ENCODE peak calls at places on chromosomes 11 and 22, in five cellular contexts. X is B cell, E is A549, H is fibroblast of the aortic adventitia, O is adrenal gland. Q is an unnamed sample.

GRCh38 chr11:117830072-117830471 is 5.5 kb upstream of the FXYD2 start:
- DNase-seq in X (no peak), E (no peak), H (no peak), O (peak; percentile 6), Q (peak; percentile 45)

GRCh38 chr11:110896358-110896757 is 184.1 kb upstream of the ARHGAP20 start:
- DNase-seq in X (no peak), E (no peak), H (peak; percentile 86), O (peak; percentile 60), Q (no peak)

GRCh38 chr11:130625907-130626306 is 177.5 kb downstream of the ADAMTS15 start:
- DNase-seq in E (no peak), H (no peak), X (no peak), O (no peak), Q (no peak)

GRCh38 chr11:7540830-7541555 is 27.2 kb downstream of the PPFIBP2 start:
- DNase-seq in E (no peak), H (no peak), O (no peak), X (no peak), Q (no peak)

GRCh38 chr22:41574847-41575381 is 14.1 kb downstream of the CSDC2 start:
- DNase-seq in O (peak; percentile 88), H (no peak), E (no peak), X (no peak), Q (peak; percentile 49)

GRCh38 chr11:43419460-43419859 is 60.7 kb downstream of the TTC17 start:
- DNase-seq in O (no peak), H (peak; percentile 58), E (peak; percentile 44), X (no peak), Q (no peak)

GRCh38 chr11:13942908-13943505 is 19.5 kb upstream of the SPON1 start:
- DNase-seq in X (no peak), O (no peak), E (no peak), H (peak; percentile 67), Q (no peak)

GRCh38 chr11:28757725-28758515 is 649.7 kb downstream of the METTL15 start:
- DNase-seq in X (no peak), O (no peak), E (peak; percentile 85), H (peak; percentile 95), Q (no peak)

GRCh38 chr11:44861829-44862545 is 88.7 kb downstream of the TP53I11 start:
- DNase-seq in E (peak; percentile 94), X (no peak), H (peak; percentile 97), O (peak; percentile 87), Q (peak; percentile 67)

GRCh38 chr11:132427611-132428010 is 1057.2 kb downstream of the NTM start:
- DNase-seq in H (no peak), X (no peak), E (no peak), O (no peak), Q (no peak)

GRCh38 chr11:80163011-80163410 is 722.2 kb upstream of the TENM4 start:
- DNase-seq in O (no peak), E (no peak), H (peak; percentile 8), X (no peak), Q (no peak)

GRCh38 chr11:2129699-2130366 is 9.4 kb downstream of the IGF2 start:
- DNase-seq in E (no peak), H (no peak), X (no peak), O (no peak), Q (no peak)

GRCh38 chr22:35664955-35665577 is 16.8 kb downstream of the APOL6 start:
- DNase-seq in E (no peak), O (no peak), H (no peak), X (no peak), Q (no peak)

GRCh38 chr11:48031602-48032001 is 51.2 kb downstream of the PTPRJ start:
- DNase-seq in X (no peak), E (no peak), O (no peak), H (no peak), Q (no peak)

GRCh38 chr11:102527041-102527440 is 3.5 kb downstream of the MMP7 start:
- DNase-seq in E (no peak), H (no peak), O (no peak), X (no peak), Q (no peak)

GRCh38 chr11:18132341-18132740 is at the start of gene MRGPRX3:
- DNase-seq in O (no peak), E (no peak), H (no peak), X (no peak), Q (no peak)

GRCh38 chr11:6614446-6614845 is 2.4 kb upstream of the TAF10 start:
- DNase-seq in X (no peak), H (no peak), O (no peak), E (no peak), Q (no peak)

GRCh38 chr22:49052023-49052538 is 775.6 kb downstream of the BRD1 start:
- DNase-seq in X (no peak), O (peak; percentile 18), H (no peak), E (no peak), Q (no peak)

GRCh38 chr11:88353835-88354496 is 16.4 kb upstream of the CTSC start:
- DNase-seq in H (no peak), X (no peak), O (no peak), E (no peak), Q (no peak)

GRCh38 chr11:130601141-130601540 is 152.7 kb downstream of the ADAMTS15 start:
- DNase-seq in H (peak; percentile 76), E (no peak), X (no peak), O (peak; percentile 35), Q (peak; percentile 49)

GRCh38 chr22:41532908-41533825 is 11.1 kb downstream of the POLR3H start:
- DNase-seq in O (peak; percentile 70), H (peak; percentile 63), E (peak; percentile 54), X (peak; percentile 66), Q (peak; percentile 81)

GRCh38 chr11:88231894-88232482 is 56.7 kb upstream of the RAB38 start:
- DNase-seq in O (no peak), X (no peak), E (peak; percentile 7), H (peak; percentile 75), Q (no peak)

GRCh38 chr11:62500066-62501035 is 46.3 kb downstream of the AHNAK start:
- DNase-seq in E (no peak), H (no peak), O (no peak), X (no peak), Q (peak; percentile 53)

GRCh38 chr11:8258771-8259170 is 4.9 kb downstream of the LMO1 start:
- DNase-seq in O (peak; percentile 17), H (peak; percentile 33), X (no peak), E (no peak), Q (no peak)

GRCh38 chr22:16970446-16970845 is 37.6 kb downstream of the GAB4 start:
- DNase-seq in H (no peak), O (no peak), X (no peak), E (no peak), Q (no peak)

GRCh38 chr11:130606781-130607511 is 158.5 kb downstream of the ADAMTS15 start:
- DNase-seq in X (no peak), E (no peak), H (peak; percentile 77), O (peak; percentile 22), Q (no peak)

GRCh38 chr22:46132830-46133587 is 17.3 kb upstream of the PPARA start:
- DNase-seq in O (peak; percentile 36), E (no peak), X (no peak), H (no peak), Q (no peak)

GRCh38 chr22:46128606-46129005 is 21.7 kb upstream of the PPARA start:
- DNase-seq in O (no peak), X (no peak), E (no peak), H (no peak), Q (no peak)

GRCh38 chr22:46133588-46133855 is 16.8 kb upstream of the PPARA start:
- DNase-seq in X (no peak), O (no peak), E (no peak), H (no peak), Q (no peak)

GRCh38 chr22:46129390-46130041 is 20.8 kb upstream of the PPARA start:
- DNase-seq in O (peak; percentile 85), E (no peak), H (no peak), X (peak; percentile 86), Q (peak; percentile 71)

DNA sequence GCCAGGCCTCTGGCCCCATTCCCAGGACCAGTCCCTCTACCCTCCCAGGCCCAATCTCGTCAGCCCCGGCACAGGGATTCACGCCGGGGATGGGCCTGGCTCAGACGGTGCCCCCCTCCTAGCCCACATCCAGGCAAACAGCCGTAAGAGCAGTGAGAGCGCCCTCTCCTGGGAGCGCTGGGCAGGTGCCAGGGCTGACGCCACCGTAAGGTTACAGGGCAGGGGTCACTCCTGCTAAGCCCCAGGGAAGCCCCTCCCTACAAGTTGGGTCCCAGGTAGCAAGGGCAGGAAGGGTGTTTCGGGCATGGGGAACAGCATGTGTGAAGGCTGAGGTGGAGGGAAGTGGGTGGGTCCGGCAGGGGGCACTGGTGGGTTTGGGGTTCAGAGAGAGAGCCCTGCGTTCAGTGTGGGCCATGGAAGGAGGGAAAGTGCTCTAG is 19.2 kb upstream of the PPARA start:
- DNase-seq in H (no peak), O (no peak), E (no peak), X (no peak), Q (peak; percentile 24)
- TF ChIP-seq CTCF in H (peak; percentile 39), O (no peak), E (peak; percentile 39), X (no peak), Q (no peak)

DNA sequence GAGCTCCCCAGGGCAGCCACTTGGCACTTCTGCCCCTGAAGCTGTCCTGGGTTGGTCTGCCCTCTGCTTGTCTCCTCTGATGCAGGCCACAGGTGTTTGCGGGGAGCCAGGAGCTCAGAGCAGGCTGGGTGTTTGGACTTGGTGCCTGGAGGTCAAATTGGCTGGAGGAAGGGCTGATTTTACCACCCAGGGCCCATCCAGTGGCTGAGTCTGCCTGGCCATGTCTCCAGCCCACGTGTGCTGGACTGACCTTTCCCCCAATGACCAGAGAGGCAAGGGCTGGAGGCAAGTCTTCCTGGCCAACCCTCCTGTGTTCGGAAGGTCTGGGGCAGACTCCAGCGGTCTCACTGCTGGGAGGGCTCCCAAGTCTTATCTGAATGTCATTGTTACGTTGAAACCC is 84.0 kb downstream of the NECTIN1 start:
- DNase-seq in E (no peak), X (no peak), H (no peak), O (no peak), Q (no peak)
- TF ChIP-seq CTCF in E (no peak), X (no peak), H (no peak), O (no peak), Q (no peak)

GRCh38 chr11:92180226-92180625 is 44.4 kb upstream of the FAT3 start:
- DNase-seq in O (no peak), E (no peak), H (no peak), X (no peak), Q (no peak)
- TF ChIP-seq CTCF in O (no peak), E (no peak), H (no peak), X (no peak), Q (no peak)

GRCh38 chr11:113876074-113876797 is 864 bp upstream of the USP28 start:
- DNase-seq in H (no peak), E (no peak), X (no peak), O (no peak), Q (peak; percentile 28)

GRCh38 chr11:113875414-113876073 is at the start of gene USP28:
- DNase-seq in X (peak; percentile 97), O (peak; percentile 97), H (peak; percentile 93), E (peak; percentile 93), Q (peak; percentile 98)

GRCh38 chr11:113873241-113873626 is 2.1 kb downstream of the USP28 start:
- DNase-seq in H (peak; percentile 20), O (no peak), X (no peak), E (no peak), Q (no peak)

GRCh38 chr11:113874096-113874919 is 1.1 kb downstream of the USP28 start:
- DNase-seq in H (peak; percentile 19), E (no peak), X (peak; percentile 36), O (no peak), Q (no peak)

DNA sequence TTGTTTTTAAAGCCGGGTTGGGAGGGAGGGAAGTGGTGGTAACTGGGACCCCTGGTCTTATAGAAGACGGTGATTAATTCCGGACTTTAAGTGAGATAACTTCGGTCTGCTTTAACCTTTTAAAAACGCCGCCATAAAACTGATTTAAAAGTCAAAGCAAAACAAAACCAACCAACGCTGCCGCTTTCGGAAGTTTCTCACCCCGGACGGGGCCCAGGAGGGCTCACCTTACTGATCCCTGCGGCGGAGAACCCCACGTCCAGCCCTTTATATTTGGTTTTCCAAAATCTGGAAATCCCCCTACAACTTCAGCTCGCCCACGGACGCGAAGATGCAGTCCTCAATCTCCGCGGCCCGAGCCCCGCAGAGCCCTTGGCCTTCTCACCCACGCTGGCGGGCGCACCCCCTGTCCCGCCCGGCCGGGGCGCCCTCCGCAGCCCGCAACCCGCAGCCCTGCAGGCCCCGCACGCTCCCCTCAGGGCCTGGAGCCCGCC is 405 bp downstream of the USP28 start:
- DNase-seq in X (no peak), E (no peak), H (peak; percentile 33), O (peak; percentile 41), Q (no peak)
- TF ChIP-seq CTCF in X (peak; percentile 25), E (no peak), H (peak; percentile 12), O (peak; percentile 34), Q (no peak)